ENCODE peak calls at places on chromosomes 4 and X, in eight cellular contexts. W is fibroblast of mammary gland; M is ovary; Q is GM06990; L is stimulated activated CD4-positive, alpha-beta T cell treated with anti-CD3 and anti-CD28 coated beads, Interleukin-4, amount 100 ng/mL, for 24 hours; N is lower lobe of right lung; Z is ELF-1; T is Ammon's horn. S is an unnamed sample.

GRCh38 chr4:74624351-74625151 is 169.8 kb downstream of the BTC start:
- DNase-seq in W (peak), M (no peak), Q (no peak), L (no peak), N (no peak), Z (no peak), T (no peak), S (no peak)

GRCh38 chr4:150699599-150699998 is 117.6 kb downstream of the MAB21L2 start:
- DNase-seq in W (peak), M (no peak), Q (no peak), L (no peak), N (no peak), Z (no peak), T (no peak), S (no peak)

GRCh38 chr4:159006202-159006601 is 96.7 kb upstream of the RAPGEF2 start:
- DNase-seq in W (peak), M (no peak), Q (no peak), L (no peak), N (no peak), Z (no peak), T (no peak), S (no peak)

GRCh38 chrX:136733613-136734012 is 47.1 kb downstream of the ARHGEF6 start:
- DNase-seq in W (no peak), M (no peak), Q (no peak), L (no peak), N (no peak), Z (no peak), T (no peak), S (no peak)

GRCh38 chrX:24925430-24925829 is 90.3 kb downstream of the ARX start:
- DNase-seq in W (peak), M (no peak), Q (no peak), L (no peak), N (no peak), Z (no peak), T (no peak), S (no peak)

GRCh38 chr4:98921292-98921691 is 7.6 kb downstream of the EIF4E start:
- DNase-seq in W (no peak), M (no peak), Q (no peak), L (no peak), N (no peak), Z (no peak), T (no peak), S (no peak)

GRCh38 chr4:183098080-183098722 is 856 bp upstream of the WWC2 start:
- DNase-seq in W (peak), M (peak), Q (no peak), L (no peak), N (peak), Z (no peak), T (peak), S (peak)

GRCh38 chr4:170058745-170059144 is 31.0 kb downstream of the AADAT start:
- DNase-seq in W (no peak), M (no peak), Q (no peak), L (no peak), N (no peak), Z (no peak), T (no peak), S (no peak)

GRCh38 chr4:123940604-123941003 is 544.0 kb downstream of the SPRY1 start:
- DNase-seq in W (no peak), M (no peak), Q (no peak), L (no peak), N (no peak), Z (no peak), T (no peak), S (no peak)

GRCh38 chr4:26308573-26308972 is 12.2 kb upstream of the RBPJ start:
- DNase-seq in W (no peak), M (no peak), Q (no peak), L (no peak), N (no peak), Z (no peak), T (no peak), S (no peak)

GRCh38 chr4:1080961-1081688 is 32.2 kb downstream of the RNF212 start:
- DNase-seq in W (peak), M (no peak), Q (no peak), L (no peak), N (no peak), Z (no peak), T (no peak), S (no peak)

GRCh38 chrX:39158801-39159657 is 357.8 kb downstream of the MID1IP1 start:
- DNase-seq in W (peak), M (no peak), Q (no peak), L (no peak), N (peak), Z (peak), T (no peak), S (no peak)

GRCh38 chrX:15495801-15496200 is 2.7 kb upstream of the PIR start:
- DNase-seq in W (no peak), M (no peak), Q (no peak), L (no peak), N (no peak), Z (no peak), T (no peak), S (no peak)

GRCh38 chr4:41709844-41710481 is 38.6 kb downstream of the PHOX2B start:
- DNase-seq in W (peak), M (no peak), Q (no peak), L (no peak), N (no peak), Z (no peak), T (no peak), S (no peak)

GRCh38 chrX:133335027-133335426 is 80.3 kb downstream of the GPC4 start:
- DNase-seq in W (peak), M (peak), Q (no peak), L (no peak), N (no peak), Z (no peak), T (peak), S (no peak)

GRCh38 chrX:107565916-107566602 is 62.3 kb upstream of the PRPS1 start:
- DNase-seq in W (peak), M (no peak), Q (no peak), L (no peak), N (no peak), Z (peak), T (peak), S (no peak)

GRCh38 chrX:51798701-51799100 is 55.5 kb downstream of the GSPT2 start:
- DNase-seq in W (no peak), M (no peak), Q (no peak), L (no peak), N (no peak), Z (no peak), T (no peak), S (no peak)

GRCh38 chr4:7701866-7702649 is 237.6 kb downstream of the AFAP1 start:
- DNase-seq in W (no peak), M (no peak), Q (no peak), L (no peak), N (no peak), Z (no peak), T (no peak), S (no peak)

GRCh38 chr4:22465349-22465748 is 50.5 kb downstream of the ADGRA3 start:
- DNase-seq in W (no peak), M (no peak), Q (no peak), L (no peak), N (no peak), Z (no peak), T (no peak), S (no peak)

GRCh38 chrX:154367474-154368308 is 6.7 kb downstream of the FLNA start:
- DNase-seq in W (no peak), M (no peak), Q (no peak), L (no peak), N (no peak), Z (no peak), T (no peak), S (no peak)

GRCh38 chr4:26076000-26076587 is 162.1 kb downstream of the SMIM20 start:
- DNase-seq in W (peak), M (no peak), Q (peak), L (peak), N (no peak), Z (no peak), T (peak), S (no peak)

GRCh38 chr4:186949847-186950246 is 226.2 kb upstream of the FAT1 start:
- DNase-seq in W (no peak), M (no peak), Q (no peak), L (no peak), N (no peak), Z (no peak), T (no peak), S (no peak)

GRCh38 chr4:183903021-183903760 is 1.9 kb upstream of the STOX2 start:
- DNase-seq in W (no peak), M (no peak), Q (no peak), L (no peak), N (no peak), Z (no peak), T (peak), S (no peak)

GRCh38 chr4:138672393-138672976 is 343.1 kb upstream of the NOCT start:
- DNase-seq in W (no peak), M (no peak), Q (no peak), L (no peak), N (no peak), Z (no peak), T (no peak), S (no peak)

GRCh38 chr4:53365121-53365485 is 758 bp downstream of the SCFD2 start:
- DNase-seq in W (peak), M (no peak), Q (no peak), L (peak), N (no peak), Z (no peak), T (peak), S (no peak)

GRCh38 chr4:7887415-7887814 is 52.2 kb downstream of the AFAP1 start:
- DNase-seq in W (no peak), M (no peak), Q (no peak), L (no peak), N (no peak), Z (no peak), T (no peak), S (no peak)

GRCh38 chrX:79138658-79139241 is 5.7 kb upstream of the GPR174 start:
- DNase-seq in W (no peak), M (no peak), Q (peak), L (no peak), N (no peak), Z (no peak), T (no peak), S (no peak)

GRCh38 chr4:33270403-33270802 is 2550.2 kb downstream of the PCDH7 start:
- DNase-seq in W (no peak), M (no peak), Q (no peak), L (no peak), N (no peak), Z (no peak), T (no peak), S (no peak)

GRCh38 chr4:147683172-147683571 is 791 bp downstream of the PRMT9 start:
- DNase-seq in W (peak), M (peak), Q (no peak), L (no peak), N (no peak), Z (no peak), T (peak), S (no peak)

GRCh38 chr4:36392049-36392448 is 110.6 kb downstream of the DTHD1 start:
- DNase-seq in W (peak), M (no peak), Q (no peak), L (no peak), N (no peak), Z (no peak), T (no peak), S (no peak)

GRCh38 chr4:138927065-138927464 is 88.5 kb upstream of the NOCT start:
- DNase-seq in W (peak), M (no peak), Q (no peak), L (no peak), N (no peak), Z (no peak), T (no peak), S (no peak)

GRCh38 chr4:151247395-151247794 is 29.6 kb upstream of the PRSS48 start:
- DNase-seq in W (no peak), M (no peak), Q (no peak), L (no peak), N (no peak), Z (no peak), T (no peak), S (no peak)

GRCh38 chrX:19867411-19867732 is 20.0 kb downstream of the SH3KBP1 start:
- DNase-seq in W (peak), M (no peak), Q (no peak), L (no peak), N (no peak), Z (no peak), T (no peak), S (no peak)

GRCh38 chrX:8820910-8821527 is 19.8 kb upstream of the FAM9A start:
- DNase-seq in W (peak), M (no peak), Q (no peak), L (no peak), N (no peak), Z (peak), T (peak), S (no peak)

GRCh38 chr4:136319789-136320470 is 1212.4 kb downstream of the PCDH18 start:
- DNase-seq in W (no peak), M (no peak), Q (no peak), L (no peak), N (no peak), Z (no peak), T (no peak), S (no peak)

GRCh38 chr4:151553874-151554273 is 144.9 kb downstream of the FHIP1A start:
- DNase-seq in W (no peak), M (no peak), Q (no peak), L (no peak), N (no peak), Z (no peak), T (no peak), S (no peak)

GRCh38 chr4:141635726-141636076 is 682 bp upstream of the IL15 start:
- DNase-seq in W (no peak), M (no peak), Q (no peak), L (no peak), N (no peak), Z (no peak), T (no peak), S (no peak)

GRCh38 chr4:173025131-173025530 is 143.5 kb upstream of the GALNT7 start:
- DNase-seq in W (peak), M (peak), Q (no peak), L (peak), N (no peak), Z (peak), T (peak), S (no peak)

S was measured in kidney.